ENCODE peak calls at places on chromosomes 1 and 21, in six cellular contexts. A is Panc1, C is HepG2, I is H1, D is HCT116, L is SK-N-SH. B is an unnamed sample.

GRCh38 chr1:153750026-153750995 is 22.5 kb downstream of the INTS3 start:
- DNase-seq in L (no peak), C (no peak), I (no peak), A (no peak), D (no peak), B (peak)

GRCh38 chr1:156659994-156660751 is 17.0 kb downstream of the NES start:
- DNase-seq in I (peak), A (peak), L (peak), D (peak), C (peak), B (peak)

GRCh38 chr1:54517536-54517935 is 30.5 kb upstream of the ACOT11 start:
- DNase-seq in A (no peak), C (no peak), I (no peak), D (no peak), L (no peak), B (peak)

GRCh38 chr1:230458509-230458908 is 32.4 kb upstream of the PGBD5 start:
- DNase-seq in C (no peak), I (no peak), L (no peak), A (no peak), D (no peak), B (no peak)

GRCh38 chr21:45949928-45950739 is 31.4 kb upstream of the COL6A1 start:
- DNase-seq in D (no peak), L (peak), I (no peak), C (no peak), A (no peak), B (no peak)

GRCh38 chr1:204493145-204493881 is 1.3 kb downstream of the PIK3C2B start:
- DNase-seq in A (no peak), I (peak), D (no peak), C (peak), L (peak), B (no peak)

GRCh38 chr1:30258471-30258870 is 464.9 kb downstream of the MATN1 start:
- DNase-seq in A (no peak), C (no peak), D (no peak), I (no peak), L (no peak), B (no peak)

GRCh38 chr1:53525595-53525994 is 66.4 kb downstream of the DMRTB1 start:
- DNase-seq in L (peak), A (no peak), C (no peak), D (no peak), I (no peak), B (peak)

GRCh38 chr1:45879885-45880598 is 76.6 kb downstream of the MAST2 start:
- DNase-seq in C (no peak), L (no peak), D (no peak), A (no peak), I (no peak), B (no peak)

GRCh38 chr1:10402729-10403274 is 3.9 kb downstream of the PGD start:
- DNase-seq in L (no peak), I (no peak), D (no peak), C (no peak), A (no peak), B (no peak)
- TF ChIP-seq SIN3A in L (no peak), I (no peak), D (no peak), C (no peak), A (no peak), B (no peak)

GRCh38 chr1:27861436-27861835 is 10.9 kb upstream of the THEMIS2 start:
- DNase-seq in A (no peak), D (no peak), C (no peak), L (no peak), I (no peak), B (no peak)

GRCh38 chr1:27863552-27863943 is 8.8 kb upstream of the THEMIS2 start:
- DNase-seq in D (no peak), C (no peak), I (no peak), L (no peak), A (no peak), B (no peak)

GRCh38 chr1:27862004-27862403 is 10.3 kb upstream of the THEMIS2 start:
- DNase-seq in D (no peak), I (no peak), A (no peak), C (no peak), L (no peak), B (no peak)

GRCh38 chr1:27862671-27863551 is 9.4 kb upstream of the THEMIS2 start:
- DNase-seq in L (no peak), A (peak), I (no peak), C (no peak), D (no peak), B (no peak)

DNA sequence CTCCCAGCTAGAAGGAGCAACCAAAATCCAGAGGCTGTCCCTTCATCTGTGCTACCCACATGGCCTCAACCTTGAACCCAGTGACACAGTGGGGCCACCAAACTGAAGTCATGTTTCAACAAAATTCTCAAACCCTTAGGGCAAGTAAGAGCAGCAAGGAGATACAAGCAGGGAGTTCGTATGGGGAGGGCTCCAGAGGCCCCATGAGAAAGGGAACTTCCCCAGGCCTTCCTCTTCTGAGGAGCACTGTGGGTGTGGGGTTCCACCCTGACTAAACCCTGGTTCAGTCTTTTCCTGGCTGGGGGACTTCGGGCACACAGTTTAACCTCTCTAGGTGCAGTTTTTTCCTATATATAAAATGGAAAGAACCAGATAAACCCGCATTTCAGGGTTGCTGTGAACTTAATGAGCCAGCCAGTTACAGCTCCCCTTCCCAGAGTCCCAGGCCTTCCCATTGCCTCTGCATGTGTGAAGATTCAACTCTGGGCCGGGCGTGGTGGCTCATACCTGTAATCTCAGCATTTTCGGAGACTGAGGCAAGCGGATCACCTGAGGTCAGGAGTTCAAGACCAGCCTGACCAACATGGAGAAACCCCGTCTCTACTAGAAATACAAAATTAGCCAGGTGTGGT is 8.0 kb upstream of the THEMIS2 start:
- DNase-seq in I (no peak), A (no peak), C (no peak), L (no peak), D (no peak), B (peak)
- TF ChIP-seq SIN3A in I (no peak), A (no peak), C (no peak), L (no peak), D (no peak), B (no peak)

GRCh38 chr1:21759182-21759581 is 23.8 kb downstream of the USP48 start:
- DNase-seq in C (no peak), D (no peak), A (no peak), I (no peak), L (no peak), B (no peak)
- TF ChIP-seq SIN3A in C (no peak), D (no peak), A (no peak), I (no peak), L (no peak), B (no peak)

GRCh38 chr1:17913326-17914115 is 158.4 kb downstream of the ACTL8 start:
- DNase-seq in L (no peak), A (no peak), I (no peak), D (no peak), C (no peak), B (no peak)
- TF ChIP-seq SIN3A in L (no peak), A (no peak), I (no peak), D (no peak), C (no peak), B (no peak)

DNA sequence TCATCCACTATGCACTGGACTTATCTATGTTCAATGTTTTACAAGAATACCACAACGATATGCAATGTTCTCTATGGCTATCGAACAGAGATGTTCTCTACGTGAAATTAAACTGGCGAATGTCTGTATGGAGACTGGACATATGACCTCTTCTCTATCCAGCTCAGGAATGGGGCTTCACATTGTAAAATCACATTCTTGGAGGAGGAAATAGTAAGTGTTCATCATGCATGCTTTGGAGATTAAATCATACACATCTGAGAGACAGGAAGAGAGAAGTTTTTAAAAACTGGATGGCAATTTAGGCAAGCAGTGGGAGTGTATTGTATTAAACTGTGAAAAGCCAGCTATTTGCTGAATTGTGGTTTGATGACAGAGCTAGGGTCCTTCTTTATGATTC is 47.9 kb upstream of the RGL1 start:
- DNase-seq in C (no peak), A (peak), L (no peak), D (no peak), I (no peak), B (no peak)
- TF ChIP-seq SIN3A in C (no peak), A (no peak), L (no peak), D (no peak), I (no peak), B (no peak)

GRCh38 chr1:5432436-5432835 is 559.8 kb downstream of the NPHP4 start:
- DNase-seq in C (no peak), A (no peak), L (no peak), I (no peak), D (no peak), B (no peak)

GRCh38 chr1:5430911-5431310 is 561.3 kb downstream of the NPHP4 start:
- DNase-seq in C (peak), A (no peak), I (no peak), L (no peak), D (no peak), B (no peak)

DNA sequence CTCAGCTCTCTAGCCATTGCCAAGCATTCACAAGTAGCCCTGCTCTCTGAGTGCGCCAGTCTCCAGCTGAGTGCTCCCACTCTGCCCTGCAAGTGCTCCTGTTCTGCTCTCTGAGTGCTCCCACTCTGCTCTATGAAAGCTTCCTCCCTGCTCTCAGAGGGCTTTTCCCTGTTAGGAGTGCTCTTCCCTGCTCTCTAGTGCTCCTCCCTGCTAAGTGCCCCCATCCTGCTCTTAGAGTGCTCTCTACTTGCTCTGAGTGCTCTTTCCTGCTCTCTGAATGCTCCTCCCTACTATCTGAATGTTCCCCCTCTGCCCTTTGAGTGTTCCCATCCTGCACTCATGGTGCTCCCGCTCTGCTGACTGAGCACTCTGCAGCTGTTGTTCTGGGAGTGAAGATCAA is 555.4 kb downstream of the NPHP4 start:
- DNase-seq in L (no peak), C (no peak), I (no peak), D (no peak), A (no peak), B (no peak)
- TF ChIP-seq SIN3A in L (no peak), C (no peak), I (no peak), D (no peak), A (no peak), B (no peak)

GRCh38 chr1:49225464-49225863 is 448.8 kb upstream of the BEND5 start:
- DNase-seq in C (no peak), D (no peak), I (no peak), L (no peak), A (no peak), B (no peak)
- TF ChIP-seq SIN3A in C (no peak), D (no peak), I (no peak), L (no peak), A (no peak), B (no peak)

GRCh38 chr1:184953600-184954219 is 20.6 kb downstream of the NIBAN1 start:
- DNase-seq in I (no peak), C (no peak), D (no peak), L (no peak), A (no peak), B (no peak)
- TF ChIP-seq SIN3A in I (no peak), C (no peak), D (no peak), L (no peak), A (no peak), B (no peak)

GRCh38 chr1:63169057-63169456 is 153.3 kb upstream of the FOXD3 start:
- DNase-seq in I (no peak), C (no peak), D (no peak), L (no peak), A (no peak), B (no peak)

GRCh38 chr1:63173161-63173560 is 149.2 kb upstream of the FOXD3 start:
- DNase-seq in I (no peak), D (no peak), L (no peak), A (no peak), C (no peak), B (no peak)
- TF ChIP-seq SIN3A in I (no peak), D (no peak), L (no peak), A (no peak), C (no peak), B (no peak)

B was measured in K562.